ENCODE peak calls at places on chromosomes 2 and 18, in seven cellular contexts. One of them, this sample, is unnamed.
A peak's percentile ranks its signal among the peaks of the same experiment; 100 is the strongest.

GRCh38 chr2:218992196-218992595 is 1.0 kb downstream of the CRYBA2 start:
- DNase-seq in GM23338: no peak
- DNase-seq in kidney epithelial cell: no peak
- DNase-seq in cardiac muscle cell: no peak
- DNase-seq in astrocyte of the spinal cord: no peak
- DNase-seq in pancreas: no peak
- DNase-seq in activated B cell treated with CpG ODN at 0.5 μM for 24 hours: no peak
- DNase-seq in this sample: no peak

GRCh38 chr2:85154048-85154753 is 21.0 kb downstream of the TCF7L1 start:
- DNase-seq in GM23338: no peak
- DNase-seq in kidney epithelial cell: no peak
- DNase-seq in cardiac muscle cell: peak; percentile 71
- DNase-seq in astrocyte of the spinal cord: peak; percentile 54
- DNase-seq in pancreas: no peak
- DNase-seq in activated B cell treated with CpG ODN at 0.5 μM for 24 hours: no peak
- DNase-seq in this sample: no peak

GRCh38 chr18:2881490-2882195 is 34.8 kb downstream of the EMILIN2 start:
- DNase-seq in GM23338: no peak
- DNase-seq in kidney epithelial cell: peak; percentile 65
- DNase-seq in cardiac muscle cell: peak; percentile 93
- DNase-seq in astrocyte of the spinal cord: peak; percentile 85
- DNase-seq in pancreas: no peak
- DNase-seq in activated B cell treated with CpG ODN at 0.5 μM for 24 hours: no peak
- DNase-seq in this sample: no peak

GRCh38 chr2:27891063-27891819 is 712 bp downstream of the BABAM2 start:
- DNase-seq in GM23338: peak; percentile 79
- DNase-seq in kidney epithelial cell: no peak
- DNase-seq in cardiac muscle cell: peak; percentile 93
- DNase-seq in astrocyte of the spinal cord: peak; percentile 78
- DNase-seq in pancreas: peak; percentile 70
- DNase-seq in activated B cell treated with CpG ODN at 0.5 μM for 24 hours: peak; percentile 80
- DNase-seq in this sample: peak; percentile 99

GRCh38 chr2:239164281-239164871 is 236.4 kb downstream of the HDAC4 start:
- DNase-seq in GM23338: no peak
- DNase-seq in kidney epithelial cell: no peak
- DNase-seq in cardiac muscle cell: no peak
- DNase-seq in astrocyte of the spinal cord: no peak
- DNase-seq in pancreas: no peak
- DNase-seq in activated B cell treated with CpG ODN at 0.5 μM for 24 hours: peak; percentile 3
- DNase-seq in this sample: no peak

GRCh38 chr18:32469190-32469611 is 1.5 kb downstream of the GAREM1 start:
- DNase-seq in GM23338: no peak
- DNase-seq in kidney epithelial cell: peak; percentile 14
- DNase-seq in cardiac muscle cell: peak; percentile 43
- DNase-seq in astrocyte of the spinal cord: peak; percentile 25
- DNase-seq in pancreas: peak; percentile 69
- DNase-seq in activated B cell treated with CpG ODN at 0.5 μM for 24 hours: no peak
- DNase-seq in this sample: no peak

GRCh38 chr2:224954980-224955379 is 87.3 kb downstream of the DOCK10 start:
- DNase-seq in GM23338: no peak
- DNase-seq in kidney epithelial cell: no peak
- DNase-seq in cardiac muscle cell: no peak
- DNase-seq in astrocyte of the spinal cord: no peak
- DNase-seq in pancreas: no peak
- DNase-seq in activated B cell treated with CpG ODN at 0.5 μM for 24 hours: no peak
- DNase-seq in this sample: no peak

GRCh38 chr2:46917628-46918027 is 2.0 kb upstream of the MCFD2 start:
- DNase-seq in GM23338: no peak
- DNase-seq in kidney epithelial cell: no peak
- DNase-seq in cardiac muscle cell: no peak
- DNase-seq in astrocyte of the spinal cord: no peak
- DNase-seq in pancreas: no peak
- DNase-seq in activated B cell treated with CpG ODN at 0.5 μM for 24 hours: no peak
- DNase-seq in this sample: no peak

GRCh38 chr2:85377083-85377482 is 22.5 kb downstream of the ELMOD3 start:
- DNase-seq in GM23338: no peak
- DNase-seq in kidney epithelial cell: no peak
- DNase-seq in cardiac muscle cell: no peak
- DNase-seq in astrocyte of the spinal cord: no peak
- DNase-seq in pancreas: no peak
- DNase-seq in activated B cell treated with CpG ODN at 0.5 μM for 24 hours: no peak
- DNase-seq in this sample: no peak

GRCh38 chr2:137951606-137952005 is 12.7 kb upstream of the HNMT start:
- DNase-seq in GM23338: no peak
- DNase-seq in kidney epithelial cell: no peak
- DNase-seq in cardiac muscle cell: peak; percentile 49
- DNase-seq in astrocyte of the spinal cord: peak; percentile 61
- DNase-seq in pancreas: no peak
- DNase-seq in activated B cell treated with CpG ODN at 0.5 μM for 24 hours: no peak
- DNase-seq in this sample: no peak

GRCh38 chr18:74556166-74556565 is 21.9 kb downstream of the CNDP1 start:
- DNase-seq in GM23338: no peak
- DNase-seq in kidney epithelial cell: no peak
- DNase-seq in cardiac muscle cell: no peak
- DNase-seq in astrocyte of the spinal cord: no peak
- DNase-seq in pancreas: no peak
- DNase-seq in activated B cell treated with CpG ODN at 0.5 μM for 24 hours: no peak
- DNase-seq in this sample: no peak

GRCh38 chr2:152309352-152310214 is 25.4 kb upstream of the FMNL2 start:
- DNase-seq in GM23338: no peak
- DNase-seq in kidney epithelial cell: no peak
- DNase-seq in cardiac muscle cell: no peak
- DNase-seq in astrocyte of the spinal cord: no peak
- DNase-seq in pancreas: no peak
- DNase-seq in activated B cell treated with CpG ODN at 0.5 μM for 24 hours: no peak
- DNase-seq in this sample: no peak

GRCh38 chr18:44945847-44946490 is 265.3 kb downstream of the SETBP1 start:
- DNase-seq in GM23338: no peak
- DNase-seq in kidney epithelial cell: no peak
- DNase-seq in cardiac muscle cell: no peak
- DNase-seq in astrocyte of the spinal cord: no peak
- DNase-seq in pancreas: no peak
- DNase-seq in activated B cell treated with CpG ODN at 0.5 μM for 24 hours: no peak
- DNase-seq in this sample: no peak

GRCh38 chr2:85788603-85789002 is 34.8 kb downstream of the ATOH8 start:
- DNase-seq in GM23338: no peak
- DNase-seq in kidney epithelial cell: no peak
- DNase-seq in cardiac muscle cell: no peak
- DNase-seq in astrocyte of the spinal cord: no peak
- DNase-seq in pancreas: no peak
- DNase-seq in activated B cell treated with CpG ODN at 0.5 μM for 24 hours: no peak
- DNase-seq in this sample: no peak

GRCh38 chr2:177759443-177759842 is 313.1 kb downstream of the PDE11A start:
- DNase-seq in GM23338: no peak
- DNase-seq in kidney epithelial cell: no peak
- DNase-seq in cardiac muscle cell: no peak
- DNase-seq in astrocyte of the spinal cord: no peak
- DNase-seq in pancreas: no peak
- DNase-seq in activated B cell treated with CpG ODN at 0.5 μM for 24 hours: no peak
- DNase-seq in this sample: no peak

DNA sequence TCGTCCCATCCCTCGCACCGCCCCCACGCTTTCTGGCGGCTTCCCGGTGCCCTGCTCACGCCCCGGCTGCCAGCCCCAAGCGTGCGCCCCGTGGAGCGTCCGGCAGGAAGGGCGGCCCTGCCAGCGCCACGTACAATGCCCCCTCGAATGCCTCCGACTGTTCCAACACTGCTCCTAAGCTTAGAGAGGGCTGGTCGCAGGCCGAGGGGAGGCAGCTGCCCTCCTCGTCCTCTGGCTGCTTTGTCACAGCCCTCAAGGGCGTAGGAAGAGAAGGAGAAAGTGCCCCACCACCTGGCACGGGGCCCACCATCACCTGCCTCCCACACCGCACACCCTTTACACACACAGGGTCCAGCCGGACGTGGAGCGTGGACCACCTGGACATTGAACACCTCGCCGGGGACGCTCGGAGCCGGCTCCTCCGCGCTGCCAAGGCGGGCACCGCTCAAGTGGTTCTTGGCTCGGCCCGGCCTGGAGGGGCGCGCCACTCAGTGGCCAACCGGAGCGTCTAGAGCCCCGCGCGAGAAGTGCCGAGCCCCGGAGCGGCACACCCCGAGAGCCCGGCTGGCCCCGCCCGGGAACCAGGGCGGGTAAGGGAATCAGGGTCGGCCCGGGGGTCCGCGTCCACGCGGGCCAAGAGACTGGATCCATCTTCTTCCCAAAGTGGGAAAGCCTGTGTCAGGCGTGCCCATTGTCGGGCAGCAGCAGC is 830 bp downstream of the DNER start:
- DNase-seq in GM23338: peak; percentile 75
- DNase-seq in kidney epithelial cell: no peak
- DNase-seq in cardiac muscle cell: peak; percentile 12
- DNase-seq in astrocyte of the spinal cord: peak; percentile 58
- DNase-seq in pancreas: peak; percentile 9
- DNase-seq in activated B cell treated with CpG ODN at 0.5 μM for 24 hours: no peak
- DNase-seq in this sample: no peak
- TF ChIP-seq CTCF in GM23338: peak; percentile 29
- TF ChIP-seq CTCF in kidney epithelial cell: peak; percentile 14
- TF ChIP-seq CTCF in cardiac muscle cell: no peak
- TF ChIP-seq CTCF in astrocyte of the spinal cord: peak; percentile 6
- TF ChIP-seq CTCF in pancreas: no peak
- TF ChIP-seq CTCF in activated B cell treated with CpG ODN at 0.5 μM for 24 hours: no peak
- TF ChIP-seq CTCF in this sample: no peak

GRCh38 chr2:74505448-74506246 is 1.8 kb downstream of the PCGF1 start:
- DNase-seq in GM23338: no peak
- DNase-seq in kidney epithelial cell: no peak
- DNase-seq in cardiac muscle cell: no peak
- DNase-seq in astrocyte of the spinal cord: no peak
- DNase-seq in pancreas: no peak
- DNase-seq in activated B cell treated with CpG ODN at 0.5 μM for 24 hours: no peak
- DNase-seq in this sample: no peak

GRCh38 chr2:74504591-74504990 is 2.9 kb downstream of the PCGF1 start:
- DNase-seq in GM23338: no peak
- DNase-seq in kidney epithelial cell: no peak
- DNase-seq in cardiac muscle cell: no peak
- DNase-seq in astrocyte of the spinal cord: no peak
- DNase-seq in pancreas: no peak
- DNase-seq in activated B cell treated with CpG ODN at 0.5 μM for 24 hours: no peak
- DNase-seq in this sample: no peak

GRCh38 chr2:74510272-74510671 is 2.8 kb upstream of the PCGF1 start:
- DNase-seq in GM23338: no peak
- DNase-seq in kidney epithelial cell: no peak
- DNase-seq in cardiac muscle cell: no peak
- DNase-seq in astrocyte of the spinal cord: no peak
- DNase-seq in pancreas: no peak
- DNase-seq in activated B cell treated with CpG ODN at 0.5 μM for 24 hours: no peak
- DNase-seq in this sample: no peak

GRCh38 chr2:74507926-74508520 is 528 bp upstream of the PCGF1 start:
- DNase-seq in GM23338: peak; percentile 69
- DNase-seq in kidney epithelial cell: no peak
- DNase-seq in cardiac muscle cell: peak; percentile 58
- DNase-seq in astrocyte of the spinal cord: no peak
- DNase-seq in pancreas: no peak
- DNase-seq in activated B cell treated with CpG ODN at 0.5 μM for 24 hours: no peak
- DNase-seq in this sample: no peak

DNA sequence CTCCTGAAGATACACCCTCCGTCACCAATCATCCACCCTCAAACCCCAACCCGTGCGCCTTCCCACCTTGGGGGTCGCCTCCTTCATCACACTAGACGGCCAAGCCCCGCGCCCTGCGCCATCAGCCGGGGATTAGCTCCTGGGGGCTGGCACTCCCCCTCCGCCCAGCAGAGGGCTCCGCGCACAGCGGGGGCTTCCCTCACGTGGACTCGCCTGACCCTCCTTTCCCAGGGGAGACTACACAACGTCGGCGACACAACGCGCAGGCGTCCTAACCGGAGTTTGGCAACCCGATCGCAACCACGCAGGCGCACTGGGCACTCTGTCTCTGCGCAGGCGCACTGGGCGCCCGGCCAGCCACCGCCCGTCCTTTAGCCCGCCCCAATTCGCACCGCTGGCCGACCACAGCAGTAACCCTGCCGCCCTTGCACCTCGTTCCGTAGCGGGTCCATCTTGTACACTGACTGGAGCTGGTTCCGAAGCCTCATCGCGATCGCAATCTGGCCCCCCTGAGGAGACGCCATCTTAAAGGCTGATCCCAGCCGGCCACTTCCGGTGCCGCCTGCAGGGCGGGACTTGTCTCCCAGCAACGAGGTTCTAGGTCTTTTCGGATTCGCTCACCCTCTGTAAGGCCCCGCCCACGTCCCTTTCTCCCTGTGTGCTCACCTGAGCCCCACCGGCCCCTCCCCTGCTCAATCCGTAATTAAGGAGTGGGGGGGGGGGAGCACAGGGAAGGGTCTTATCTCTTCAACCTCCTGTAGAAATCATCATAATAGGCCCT is at the start of gene PCGF1:
- DNase-seq in GM23338: peak; percentile 100
- DNase-seq in kidney epithelial cell: peak; percentile 91
- DNase-seq in cardiac muscle cell: peak; percentile 98
- DNase-seq in astrocyte of the spinal cord: peak; percentile 98
- DNase-seq in pancreas: peak; percentile 99
- DNase-seq in activated B cell treated with CpG ODN at 0.5 μM for 24 hours: peak; percentile 99
- DNase-seq in this sample: peak; percentile 96
- TF ChIP-seq CTCF in GM23338: peak; percentile 37
- TF ChIP-seq CTCF in kidney epithelial cell: peak; percentile 43
- TF ChIP-seq CTCF in cardiac muscle cell: peak; percentile 53
- TF ChIP-seq CTCF in astrocyte of the spinal cord: peak; percentile 42
- TF ChIP-seq CTCF in pancreas: no peak
- TF ChIP-seq CTCF in activated B cell treated with CpG ODN at 0.5 μM for 24 hours: no peak
- TF ChIP-seq CTCF in this sample: no peak

DNA sequence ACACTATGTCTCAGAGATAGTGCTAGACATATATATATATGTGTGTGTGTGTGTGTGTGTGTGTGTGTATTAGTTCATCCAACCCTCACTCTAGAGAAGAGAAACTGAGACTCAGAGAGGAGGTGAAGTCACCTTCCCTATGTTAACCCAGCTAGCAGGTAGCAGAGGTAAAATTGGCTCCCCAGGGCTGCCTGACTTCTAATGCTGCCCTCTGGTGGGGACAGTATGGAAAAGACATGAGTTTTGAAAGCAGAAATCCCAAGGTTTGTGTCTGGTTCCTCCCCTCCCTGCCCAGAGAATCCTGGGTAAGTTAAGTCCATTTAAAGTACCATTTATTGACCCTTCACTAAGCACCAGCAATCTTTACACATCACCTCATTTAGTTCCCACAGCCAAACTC is 137.7 kb downstream of the THNSL2 start:
- DNase-seq in GM23338: peak; percentile 78
- DNase-seq in kidney epithelial cell: no peak
- DNase-seq in cardiac muscle cell: no peak
- DNase-seq in astrocyte of the spinal cord: no peak
- DNase-seq in pancreas: no peak
- DNase-seq in activated B cell treated with CpG ODN at 0.5 μM for 24 hours: no peak
- DNase-seq in this sample: no peak
- TF ChIP-seq CTCF in GM23338: peak; percentile 73
- TF ChIP-seq CTCF in kidney epithelial cell: peak; percentile 56
- TF ChIP-seq CTCF in cardiac muscle cell: no peak
- TF ChIP-seq CTCF in astrocyte of the spinal cord: peak; percentile 42
- TF ChIP-seq CTCF in pancreas: no peak
- TF ChIP-seq CTCF in activated B cell treated with CpG ODN at 0.5 μM for 24 hours: no peak
- TF ChIP-seq CTCF in this sample: peak; percentile 36

DNA sequence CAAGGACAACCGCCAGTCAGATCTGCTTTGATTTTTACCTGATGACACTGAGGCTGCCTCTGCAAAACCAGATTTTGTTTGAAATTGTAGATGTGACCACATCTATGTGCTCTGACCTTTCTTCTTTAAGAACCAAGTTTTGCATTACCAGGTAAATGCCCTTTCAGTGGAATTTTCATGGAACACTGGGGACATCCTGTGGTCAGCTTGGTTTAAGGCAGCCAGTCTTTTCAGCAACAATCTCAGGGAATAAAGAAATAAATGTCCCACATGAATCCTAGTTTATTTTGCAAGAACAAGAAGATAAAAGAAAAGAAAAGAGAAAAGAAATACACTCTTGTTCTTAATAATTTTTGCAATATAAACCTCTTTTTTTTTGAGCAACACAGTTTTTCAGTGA is 90.6 kb downstream of the POU3F3 start:
- DNase-seq in GM23338: peak; percentile 71
- DNase-seq in kidney epithelial cell: no peak
- DNase-seq in cardiac muscle cell: peak; percentile 0
- DNase-seq in astrocyte of the spinal cord: peak; percentile 46
- DNase-seq in pancreas: peak; percentile 28
- DNase-seq in activated B cell treated with CpG ODN at 0.5 μM for 24 hours: no peak
- DNase-seq in this sample: no peak
- TF ChIP-seq CTCF in GM23338: peak; percentile 86
- TF ChIP-seq CTCF in kidney epithelial cell: peak; percentile 67
- TF ChIP-seq CTCF in cardiac muscle cell: no peak
- TF ChIP-seq CTCF in astrocyte of the spinal cord: peak; percentile 55
- TF ChIP-seq CTCF in pancreas: peak; percentile 11
- TF ChIP-seq CTCF in activated B cell treated with CpG ODN at 0.5 μM for 24 hours: no peak
- TF ChIP-seq CTCF in this sample: no peak